ENCODE peak calls at places on chromosome 21, in four cellular contexts. X, P, T and B are unnamed samples.

GRCh38 chr21:28561772-28562171 is 430.9 kb downstream of the LTN1 start:
- DNase-seq in X (no peak), P (no peak), T (no peak), B (no peak)

GRCh38 chr21:38853421-38853919 is 47.7 kb downstream of the ETS2 start:
- DNase-seq in X (no peak), P (no peak), T (no peak), B (no peak)

GRCh38 chr21:18147678-18148077 is 97.0 kb upstream of the CHODL start:
- DNase-seq in X (no peak), P (no peak), T (no peak), B (no peak)

GRCh38 chr21:36987845-36988244 is 18.7 kb upstream of the RIPPLY3 start:
- DNase-seq in X (no peak), P (no peak), T (no peak), B (no peak)

GRCh38 chr21:36799869-36800268 is 101.0 kb downstream of the SIM2 start:
- DNase-seq in X (no peak), P (no peak), T (no peak), B (no peak)

GRCh38 chr21:43854773-43855633 is 10.0 kb upstream of the AGPAT3 start:
- DNase-seq in X (no peak), P (no peak), T (no peak), B (peak; percentile 38)

GRCh38 chr21:19908386-19908785 is 1089.8 kb upstream of the NCAM2 start:
- DNase-seq in X (no peak), P (no peak), T (no peak), B (no peak)

GRCh38 chr21:39373634-39374033 is 24.7 kb upstream of the HMGN1 start:
- DNase-seq in X (no peak), P (no peak), T (no peak), B (peak; percentile 34)

GRCh38 chr21:14353712-14354111 is 29.2 kb downstream of the HSPA13 start:
- DNase-seq in X (no peak), P (no peak), T (no peak), B (no peak)

GRCh38 chr21:28283652-28284490 is 708.8 kb downstream of the LTN1 start:
- DNase-seq in X (no peak), P (no peak), T (no peak), B (no peak)

GRCh38 chr21:27564684-27565280 is 597.9 kb upstream of the ADAMTS5 start:
- DNase-seq in X (peak; percentile 23), P (peak; percentile 30), T (peak; percentile 64), B (peak; percentile 68)

GRCh38 chr21:46424062-46424591 is 34.6 kb upstream of the DIP2A start:
- DNase-seq in X (no peak), P (no peak), T (no peak), B (no peak)

GRCh38 chr21:31136891-31137290 is 98.6 kb upstream of the KRTAP19-8 start:
- DNase-seq in X (no peak), P (no peak), T (no peak), B (no peak)

GRCh38 chr21:26800001-26800400 is 45.2 kb downstream of the ADAMTS1 start:
- DNase-seq in X (no peak), P (no peak), T (no peak), B (peak; percentile 83)

GRCh38 chr21:27094182-27094948 is 127.5 kb upstream of the ADAMTS5 start:
- DNase-seq in X (no peak), P (no peak), T (no peak), B (no peak)

GRCh38 chr21:28215214-28215954 is 777.3 kb downstream of the LTN1 start:
- DNase-seq in X (no peak), P (peak; percentile 27), T (no peak), B (no peak)

GRCh38 chr21:43814215-43815106 is 25.1 kb downstream of the RRP1 start:
- DNase-seq in X (no peak), P (no peak), T (no peak), B (no peak)

GRCh38 chr21:34519013-34519412 is 7.0 kb upstream of the KCNE1 start:
- DNase-seq in X (no peak), P (no peak), T (no peak), B (no peak)

GRCh38 chr21:36047139-36047538 is 13.2 kb downstream of the SETD4 start:
- DNase-seq in X (no peak), P (no peak), T (no peak), B (no peak)

GRCh38 chr21:17537299-17537698 is 24.5 kb downstream of the CXADR start:
- DNase-seq in X (no peak), P (no peak), T (no peak), B (no peak)

GRCh38 chr21:39441502-39442475 is 3.8 kb downstream of the LCA5L start:
- DNase-seq in X (no peak), P (no peak), T (peak; percentile 29), B (no peak)

GRCh38 chr21:38780879-38781278 is 24.9 kb upstream of the ETS2 start:
- DNase-seq in X (no peak), P (no peak), T (no peak), B (no peak)

GRCh38 chr21:29374481-29374880 is 75.8 kb downstream of the BACH1 start:
- DNase-seq in X (no peak), P (no peak), T (no peak), B (no peak)

GRCh38 chr21:32624726-32625125 is 12.5 kb upstream of the CFAP298 start:
- DNase-seq in X (no peak), P (no peak), T (no peak), B (no peak)

GRCh38 chr21:29168874-29169273 is 38.4 kb downstream of the MAP3K7CL start:
- DNase-seq in X (no peak), P (no peak), T (no peak), B (no peak)

GRCh38 chr21:34018185-34018584 is 55.2 kb upstream of the MRPS6 start:
- DNase-seq in X (no peak), P (no peak), T (no peak), B (no peak)

GRCh38 chr21:44292812-44293195 is 7.0 kb upstream of the PFKL start:
- DNase-seq in X (no peak), P (no peak), T (no peak), B (no peak)

GRCh38 chr21:27526451-27526850 is 559.6 kb upstream of the ADAMTS5 start:
- DNase-seq in X (peak; percentile 23), P (no peak), T (no peak), B (no peak)

GRCh38 chr21:36542312-36543101 is 62.6 kb upstream of the CLDN14 start:
- DNase-seq in X (no peak), P (no peak), T (no peak), B (no peak)

GRCh38 chr21:35423694-35424093 is 374.6 kb upstream of the RUNX1 start:
- DNase-seq in X (no peak), P (no peak), T (no peak), B (no peak)

GRCh38 chr21:38929137-38929536 is 123.4 kb downstream of the ETS2 start:
- DNase-seq in X (no peak), P (no peak), T (no peak), B (no peak)

GRCh38 chr21:39660191-39660590 is 47.5 kb downstream of the B3GALT5 start:
- DNase-seq in X (peak; percentile 35), P (no peak), T (no peak), B (no peak)

GRCh38 chr21:38114717-38115333 is 142.0 kb upstream of the KCNJ15 start:
- DNase-seq in X (no peak), P (no peak), T (no peak), B (no peak)

GRCh38 chr21:43893536-43894205 is 28.6 kb downstream of the AGPAT3 start:
- DNase-seq in X (no peak), P (no peak), T (no peak), B (no peak)

GRCh38 chr21:35016517-35017188 is 32.4 kb downstream of the RUNX1 start:
- DNase-seq in X (no peak), P (no peak), T (no peak), B (no peak)

GRCh38 chr21:16305686-16306085 is 575.9 kb downstream of the USP25 start:
- DNase-seq in X (no peak), P (no peak), T (no peak), B (peak; percentile 32)

DNA sequence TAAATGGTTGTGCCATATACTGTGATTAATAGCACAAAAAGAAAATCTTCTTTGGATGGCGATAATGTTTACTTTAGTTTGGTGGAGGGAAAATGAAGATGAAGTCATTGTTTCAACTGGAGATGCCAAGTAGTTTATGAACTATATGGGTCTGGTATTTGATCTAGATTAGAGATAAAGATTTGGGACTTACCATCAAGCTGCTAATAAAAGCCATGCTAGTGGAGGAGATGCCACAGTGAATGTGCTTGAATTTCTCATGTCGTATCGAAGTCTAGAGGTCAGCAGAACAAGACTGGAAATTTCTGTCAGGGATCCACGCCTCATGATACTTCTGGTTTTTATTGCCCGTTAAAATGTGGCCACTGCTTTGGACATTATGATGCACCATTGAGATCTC is 742.0 kb downstream of the NCAM2 start:
- DNase-seq in X (no peak), P (no peak), T (no peak), B (no peak)
- H3K9me3 ChIP-seq in X (peaks cover 20% of the 10 kb centered on the region), P (no peaks in the 10 kb centered on the region), T (no peaks in the 10 kb centered on the region), B (no peaks in the 10 kb centered on the region)

GRCh38 chr21:42122398-42122797 is 51.3 kb downstream of the UMODL1 start:
- DNase-seq in X (no peak), P (no peak), T (no peak), B (no peak)

GRCh38 chr21:42123509-42123908 is 52.4 kb downstream of the UMODL1 start:
- DNase-seq in X (no peak), P (no peak), T (no peak), B (no peak)

GRCh38 chr21:42124826-42125570 is 53.9 kb downstream of the UMODL1 start:
- DNase-seq in X (no peak), P (no peak), T (no peak), B (no peak)

GRCh38 chr21:42122808-42123207 is 51.7 kb downstream of the UMODL1 start:
- DNase-seq in X (no peak), P (no peak), T (no peak), B (no peak)

GRCh38 chr21:42124081-42124480 is 53.0 kb downstream of the UMODL1 start:
- DNase-seq in X (no peak), P (no peak), T (no peak), B (no peak)
- H3K27me3 ChIP-seq in X (peaks cover 99% of the 10 kb centered on the region), P (peaks cover 83% of the 10 kb centered on the region), T (no peaks in the 10 kb centered on the region), B (no peaks in the 10 kb centered on the region)

GRCh38 chr21:22535630-22536029 is 1537.4 kb downstream of the NCAM2 start:
- DNase-seq in X (no peak), P (no peak), T (no peak), B (no peak)
- H3K9me3 ChIP-seq in X (peaks cover 37% of the 10 kb centered on the region), P (no peaks in the 10 kb centered on the region), T (no peaks in the 10 kb centered on the region), B (no peaks in the 10 kb centered on the region)

DNA sequence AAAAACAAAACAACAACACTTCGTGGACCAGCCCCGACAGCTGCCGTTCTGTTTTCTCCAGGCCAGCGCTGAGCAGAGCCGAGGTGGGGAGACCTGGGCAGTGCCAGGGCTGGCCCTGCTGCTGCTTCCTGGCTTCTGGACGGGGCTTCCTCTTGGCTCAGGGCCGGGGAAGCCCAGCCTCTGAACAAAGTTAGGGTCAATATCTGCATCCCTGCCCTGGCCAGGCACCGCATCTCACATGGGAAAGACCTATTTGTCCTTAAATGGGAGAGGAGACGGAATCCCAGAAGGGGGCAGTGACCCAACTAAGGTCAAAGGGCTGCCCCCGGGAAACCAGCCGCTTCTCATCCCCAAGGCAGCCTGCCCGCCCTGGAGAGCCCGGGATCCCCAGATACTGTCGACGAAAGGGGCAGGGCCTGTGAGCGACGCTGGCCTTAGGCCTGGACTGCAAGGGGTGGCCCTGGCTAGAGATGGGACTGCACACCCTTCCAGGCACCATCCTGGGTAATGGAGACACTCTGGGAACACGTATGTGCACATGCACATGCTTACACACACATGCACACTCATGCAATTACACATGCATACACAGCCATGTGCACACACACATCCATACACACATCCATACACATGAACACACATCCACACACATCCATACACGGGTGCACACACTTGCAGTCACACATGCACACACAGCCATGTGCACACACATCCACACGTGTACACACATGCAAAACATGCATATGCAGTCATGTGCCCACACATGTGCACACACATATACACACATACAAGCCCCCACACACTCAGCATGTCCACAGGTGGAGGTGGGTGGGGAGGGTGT is 22.1 kb upstream of the POFUT2 start:
- DNase-seq in X (peak; percentile 29), P (no peak), T (no peak), B (no peak)
- H3K27me3 ChIP-seq in X (no peaks in the 10 kb centered on the region), P (no peaks in the 10 kb centered on the region), T (no peaks in the 10 kb centered on the region), B (no peaks in the 10 kb centered on the region)